ENCODE peak calls at places on chromosomes 13 and 19, in six cellular contexts. One of them, this sample, is unnamed.

GRCh38 chr13:79448413-79448812 is 32.5 kb upstream of the NDFIP2 start:
- DNase-seq in coronary artery: no peak
- DNase-seq in CD4-positive, alpha-beta T cell: no peak
- DNase-seq in A549: no peak
- DNase-seq in NCI-H1105 treated with DMSO at 0.1 percent for 48 hours: no peak
- DNase-seq in breast epithelium: no peak
- DNase-seq in this sample: no peak

GRCh38 chr13:21998279-21998678 is 327.4 kb downstream of the FGF9 start:
- DNase-seq in coronary artery: no peak
- DNase-seq in CD4-positive, alpha-beta T cell: no peak
- DNase-seq in A549: no peak
- DNase-seq in NCI-H1105 treated with DMSO at 0.1 percent for 48 hours: no peak
- DNase-seq in breast epithelium: no peak
- DNase-seq in this sample: peak

GRCh38 chr13:114237415-114238112 is 2.9 kb downstream of the CDC16 start:
- DNase-seq in coronary artery: no peak
- DNase-seq in CD4-positive, alpha-beta T cell: no peak
- DNase-seq in A549: no peak
- DNase-seq in NCI-H1105 treated with DMSO at 0.1 percent for 48 hours: no peak
- DNase-seq in breast epithelium: no peak
- DNase-seq in this sample: no peak

GRCh38 chr13:104586010-104586746 is 1520.0 kb upstream of the SLC10A2 start:
- DNase-seq in coronary artery: no peak
- DNase-seq in CD4-positive, alpha-beta T cell: no peak
- DNase-seq in A549: no peak
- DNase-seq in NCI-H1105 treated with DMSO at 0.1 percent for 48 hours: peak
- DNase-seq in breast epithelium: no peak
- DNase-seq in this sample: no peak

GRCh38 chr19:38023245-38023644 is 116.2 kb downstream of the SIPA1L3 start:
- DNase-seq in coronary artery: no peak
- DNase-seq in CD4-positive, alpha-beta T cell: no peak
- DNase-seq in A549: no peak
- DNase-seq in NCI-H1105 treated with DMSO at 0.1 percent for 48 hours: no peak
- DNase-seq in breast epithelium: no peak
- DNase-seq in this sample: no peak

GRCh38 chr13:34654203-34654602 is 287.9 kb upstream of the NBEA start:
- DNase-seq in coronary artery: no peak
- DNase-seq in CD4-positive, alpha-beta T cell: no peak
- DNase-seq in A549: no peak
- DNase-seq in NCI-H1105 treated with DMSO at 0.1 percent for 48 hours: no peak
- DNase-seq in breast epithelium: no peak
- DNase-seq in this sample: no peak

GRCh38 chr19:10270616-10271394 is at the start of gene ICAM1:
- DNase-seq in coronary artery: no peak
- DNase-seq in CD4-positive, alpha-beta T cell: peak
- DNase-seq in A549: no peak
- DNase-seq in NCI-H1105 treated with DMSO at 0.1 percent for 48 hours: peak
- DNase-seq in breast epithelium: peak
- DNase-seq in this sample: no peak

GRCh38 chr13:79688741-79689140 is 207.8 kb downstream of the NDFIP2 start:
- DNase-seq in coronary artery: no peak
- DNase-seq in CD4-positive, alpha-beta T cell: no peak
- DNase-seq in A549: no peak
- DNase-seq in NCI-H1105 treated with DMSO at 0.1 percent for 48 hours: no peak
- DNase-seq in breast epithelium: no peak
- DNase-seq in this sample: no peak

GRCh38 chr19:1853295-1854031 is 5.2 kb upstream of the REXO1 start:
- DNase-seq in coronary artery: no peak
- DNase-seq in CD4-positive, alpha-beta T cell: peak
- DNase-seq in A549: peak
- DNase-seq in NCI-H1105 treated with DMSO at 0.1 percent for 48 hours: peak
- DNase-seq in breast epithelium: peak
- DNase-seq in this sample: peak

GRCh38 chr13:73898276-73898675 is 235.9 kb downstream of the KLF12 start:
- DNase-seq in coronary artery: no peak
- DNase-seq in CD4-positive, alpha-beta T cell: no peak
- DNase-seq in A549: no peak
- DNase-seq in NCI-H1105 treated with DMSO at 0.1 percent for 48 hours: no peak
- DNase-seq in breast epithelium: no peak
- DNase-seq in this sample: no peak

GRCh38 chr19:3617463-3617862 is 9.1 kb downstream of the CACTIN start:
- DNase-seq in coronary artery: no peak
- DNase-seq in CD4-positive, alpha-beta T cell: no peak
- DNase-seq in A549: no peak
- DNase-seq in NCI-H1105 treated with DMSO at 0.1 percent for 48 hours: no peak
- DNase-seq in breast epithelium: no peak
- DNase-seq in this sample: no peak

GRCh38 chr19:7540761-7541480 is 5.4 kb downstream of the PNPLA6 start:
- DNase-seq in coronary artery: peak
- DNase-seq in CD4-positive, alpha-beta T cell: no peak
- DNase-seq in A549: peak
- DNase-seq in NCI-H1105 treated with DMSO at 0.1 percent for 48 hours: no peak
- DNase-seq in breast epithelium: no peak
- DNase-seq in this sample: no peak

GRCh38 chr19:54462713-54463530 is 656 bp downstream of the LENG9 start:
- DNase-seq in coronary artery: peak
- DNase-seq in CD4-positive, alpha-beta T cell: peak
- DNase-seq in A549: peak
- DNase-seq in NCI-H1105 treated with DMSO at 0.1 percent for 48 hours: no peak
- DNase-seq in breast epithelium: peak
- DNase-seq in this sample: no peak

GRCh38 chr19:4015705-4016402 is 8.3 kb downstream of the PIAS4 start:
- DNase-seq in coronary artery: peak
- DNase-seq in CD4-positive, alpha-beta T cell: no peak
- DNase-seq in A549: no peak
- DNase-seq in NCI-H1105 treated with DMSO at 0.1 percent for 48 hours: no peak
- DNase-seq in breast epithelium: peak
- DNase-seq in this sample: no peak

GRCh38 chr13:42137856-42138537 is 89.5 kb downstream of the DGKH start:
- DNase-seq in coronary artery: no peak
- DNase-seq in CD4-positive, alpha-beta T cell: no peak
- DNase-seq in A549: no peak
- DNase-seq in NCI-H1105 treated with DMSO at 0.1 percent for 48 hours: no peak
- DNase-seq in breast epithelium: no peak
- DNase-seq in this sample: no peak

GRCh38 chr13:79477968-79478367 is 3.0 kb upstream of the NDFIP2 start:
- DNase-seq in coronary artery: no peak
- DNase-seq in CD4-positive, alpha-beta T cell: no peak
- DNase-seq in A549: no peak
- DNase-seq in NCI-H1105 treated with DMSO at 0.1 percent for 48 hours: no peak
- DNase-seq in breast epithelium: no peak
- DNase-seq in this sample: no peak

GRCh38 chr13:43153436-43154082 is 130.2 kb downstream of the DNAJC15 start:
- DNase-seq in coronary artery: no peak
- DNase-seq in CD4-positive, alpha-beta T cell: no peak
- DNase-seq in A549: peak
- DNase-seq in NCI-H1105 treated with DMSO at 0.1 percent for 48 hours: no peak
- DNase-seq in breast epithelium: no peak
- DNase-seq in this sample: no peak

GRCh38 chr13:77325371-77325941 is 1.4 kb downstream of the MYCBP2 start:
- DNase-seq in coronary artery: no peak
- DNase-seq in CD4-positive, alpha-beta T cell: no peak
- DNase-seq in A549: no peak
- DNase-seq in NCI-H1105 treated with DMSO at 0.1 percent for 48 hours: no peak
- DNase-seq in breast epithelium: no peak
- DNase-seq in this sample: no peak